ENCODE peak calls at places on chromosomes 3 and 15, in ten cellular contexts. L is endodermal cell, B is cardiac muscle cell, I is MM.1S, X is AG04449, A is HFF-Myc, H is HL-60, V is neural progenitor cell, C is AG04450, F is foreskin fibroblast. E is an unnamed sample.

GRCh38 chr3:105611304-105612192 is 244.8 kb downstream of the ALCAM start:
- DNase-seq in X (no peak), F (no peak), B (no peak), H (no peak), A (no peak), V (no peak), L (no peak), C (no peak), I (no peak), E (peak; percentile 61)

GRCh38 chr3:106797461-106797860 is 579.8 kb upstream of the CCDC54 start:
- DNase-seq in A (no peak), X (no peak), V (no peak), B (no peak), H (no peak), L (no peak), C (no peak), F (no peak), I (no peak), E (no peak)

GRCh38 chr15:65275728-65276126 is 11.0 kb downstream of the PARP16 start:
- DNase-seq in X (no peak), C (no peak), H (no peak), L (no peak), B (no peak), I (no peak), A (no peak), F (no peak), V (no peak), E (no peak)

GRCh38 chr3:55518451-55518850 is 31.3 kb upstream of the WNT5A start:
- DNase-seq in X (no peak), V (no peak), I (no peak), F (no peak), C (no peak), H (no peak), B (no peak), A (no peak), L (no peak), E (no peak)

GRCh38 chr3:27312044-27312668 is 57.0 kb downstream of the NEK10 start:
- DNase-seq in X (peak; percentile 46), I (peak; percentile 57), H (peak; percentile 5), V (peak; percentile 51), B (peak; percentile 70), L (peak; percentile 57), A (peak; percentile 75), C (peak; percentile 42), F (peak; percentile 63), E (no peak)

GRCh38 chr15:90650956-90651689 is 66.0 kb upstream of the BLM start:
- DNase-seq in H (no peak), F (no peak), A (no peak), V (peak; percentile 17), C (no peak), X (no peak), L (no peak), B (no peak), I (no peak), E (no peak)

GRCh38 chr3:182212479-182213076 is 500.9 kb downstream of the SOX2 start:
- DNase-seq in C (no peak), L (peak; percentile 85), F (peak; percentile 16), H (no peak), I (no peak), B (no peak), A (peak; percentile 27), V (no peak), X (peak; percentile 4), E (peak; percentile 99)

GRCh38 chr3:14915636-14916222 is 31.7 kb upstream of the NR2C2 start:
- DNase-seq in L (no peak), X (no peak), B (no peak), A (no peak), C (no peak), H (no peak), I (no peak), V (no peak), F (no peak), E (no peak)

GRCh38 chr3:71536376-71536965 is 47.1 kb downstream of the FOXP1 start:
- DNase-seq in B (no peak), C (no peak), V (no peak), I (no peak), F (peak; percentile 42), L (no peak), H (no peak), X (peak; percentile 67), A (peak; percentile 42), E (no peak)

GRCh38 chr15:61651267-61651666 is 409.0 kb downstream of the VPS13C start:
- DNase-seq in A (no peak), H (no peak), F (no peak), L (no peak), B (peak; percentile 28), I (no peak), C (no peak), V (peak; percentile 21), X (no peak), E (no peak)

GRCh38 chr15:63226966-63227401 is 37.6 kb downstream of the RAB8B start:
- DNase-seq in C (no peak), A (no peak), I (no peak), H (no peak), B (no peak), X (no peak), F (no peak), V (no peak), L (no peak), E (no peak)

GRCh38 chr15:74535388-74536084 is 5.5 kb upstream of the ARID3B start:
- DNase-seq in H (no peak), C (no peak), X (no peak), A (no peak), V (no peak), B (no peak), I (no peak), L (no peak), F (peak; percentile 24), E (no peak)

GRCh38 chr15:76636059-76636458 is 269.1 kb downstream of the SCAPER start:
- DNase-seq in H (no peak), C (no peak), B (no peak), A (no peak), I (no peak), L (no peak), F (no peak), V (no peak), X (no peak), E (no peak)

DNA sequence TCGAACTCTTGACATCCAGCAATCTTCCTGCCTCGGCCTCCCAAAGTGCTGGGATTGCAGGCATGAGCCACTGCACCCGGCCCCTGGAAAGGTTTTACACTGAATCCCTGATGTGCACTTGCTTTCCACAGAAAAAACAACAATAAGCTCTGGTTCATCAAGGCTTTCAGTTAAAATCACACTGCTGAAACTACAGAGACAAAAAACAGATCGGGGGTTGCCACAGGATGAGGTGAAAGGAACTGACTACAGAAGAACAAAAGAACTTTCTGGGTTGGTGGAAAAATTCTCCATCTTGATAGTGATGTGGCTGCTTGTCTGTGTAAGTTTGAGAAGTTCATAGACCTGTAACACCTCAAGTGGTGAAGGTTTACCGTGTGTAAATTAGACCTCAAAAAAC is 2.9 kb downstream of the RAB43 start:
- DNase-seq in C (no peak), L (no peak), H (no peak), B (no peak), I (peak; percentile 27), F (no peak), A (no peak), X (no peak), V (no peak), E (no peak)
- H3K4me3 ChIP-seq in C (peak overlapping the region; percentile 84), L (peak overlapping the region; percentile 89), H (no peak overlapping the region), B (no peak overlapping the region), I (peak overlapping the region; percentile 70), F (no peak overlapping the region), A (peak overlapping the region; percentile 70), X (no peak overlapping the region), V (no peak overlapping the region), E (no peak overlapping the region)

GRCh38 chr3:194137314-194138097 is 1.6 kb downstream of the HES1 start:
- DNase-seq in X (no peak), B (peak; percentile 69), L (peak; percentile 81), C (no peak), H (no peak), V (peak; percentile 66), F (no peak), A (no peak), I (peak; percentile 95), E (no peak)
- TF ChIP-seq CTCF in X (peak; percentile 53), B (peak; percentile 44), L (peak; percentile 66), C (peak; percentile 38), H (peak; percentile 17), V (peak; percentile 55), F (peak; percentile 35), A (peak; percentile 45), I (peak; percentile 34), E (peak; percentile 33)

GRCh38 chr15:89097313-89097712 is 9.1 kb downstream of the ABHD2 start:
- DNase-seq in B (no peak), I (no peak), H (no peak), L (no peak), X (no peak), F (no peak), V (no peak), C (no peak), A (no peak), E (no peak)
- H3K4me3 ChIP-seq in B (no peak overlapping the region), I (no peak overlapping the region), H (no peak overlapping the region), L (no peak overlapping the region), X (no peak overlapping the region), F (no peak overlapping the region), V (no peak overlapping the region), C (no peak overlapping the region), A (no peak overlapping the region), E (no peak overlapping the region)

GRCh38 chr3:40240921-40241320 is 68.6 kb upstream of the EIF1B start:
- DNase-seq in H (no peak), F (no peak), X (no peak), B (no peak), I (no peak), C (no peak), A (no peak), V (no peak), L (no peak), E (no peak)

GRCh38 chr3:40237159-40237558 is 72.3 kb upstream of the EIF1B start:
- DNase-seq in F (no peak), V (no peak), L (no peak), B (no peak), C (no peak), H (no peak), A (no peak), I (no peak), X (no peak), E (no peak)

GRCh38 chr3:40243056-40243455 is 66.5 kb upstream of the EIF1B start:
- DNase-seq in B (no peak), F (no peak), H (no peak), A (no peak), C (no peak), X (no peak), I (no peak), L (no peak), V (no peak), E (no peak)

GRCh38 chr3:40242638-40243037 is 66.9 kb upstream of the EIF1B start:
- DNase-seq in A (no peak), L (no peak), C (no peak), I (no peak), B (no peak), V (no peak), H (no peak), X (no peak), F (no peak), E (no peak)

DNA sequence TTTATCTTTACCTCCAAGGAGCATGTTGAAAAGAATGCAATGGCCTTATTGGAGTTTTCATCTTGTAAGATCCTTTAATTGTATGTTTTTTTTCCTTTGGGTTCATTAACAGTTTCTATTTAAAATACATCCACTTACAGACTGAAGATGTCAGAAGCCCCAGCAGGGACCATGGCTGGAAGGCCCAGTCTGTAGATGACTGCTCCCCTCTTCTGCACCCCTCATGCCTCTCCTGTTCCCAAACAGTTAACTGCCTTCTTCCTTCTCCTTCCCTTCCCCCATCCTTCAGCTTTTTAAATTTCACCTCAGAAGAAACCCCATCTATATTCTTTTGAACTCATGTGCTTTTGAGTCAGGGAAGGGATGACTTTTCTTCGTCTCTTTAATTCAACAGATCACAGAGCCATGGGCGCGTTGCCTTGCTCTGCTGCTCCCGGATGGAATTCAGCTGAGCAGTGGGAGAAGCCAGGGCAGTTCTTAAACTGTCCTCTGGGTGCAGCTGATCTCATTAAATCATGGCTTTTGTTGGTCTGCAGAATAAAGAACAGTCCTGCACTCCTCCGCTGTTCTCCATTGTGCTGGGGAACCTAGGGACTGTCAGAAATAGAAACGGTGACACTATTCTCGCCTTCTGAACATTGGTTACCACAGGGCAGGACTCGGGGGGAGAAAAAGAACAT is 71.5 kb upstream of the EIF1B start:
- DNase-seq in I (no peak), F (peak; percentile 14), B (peak; percentile 42), A (no peak), L (peak; percentile 83), H (no peak), C (no peak), X (no peak), V (peak; percentile 78), E (no peak)
- TF ChIP-seq CTCF in I (no peak), F (peak; percentile 25), B (peak; percentile 37), A (no peak), L (peak; percentile 73), H (no peak), C (peak; percentile 36), X (peak; percentile 8), V (peak; percentile 54), E (peak; percentile 21)